ENCODE peak calls at places on chromosomes 13 and 19, in five cellular contexts. T is stimulated activated CD8-positive, alpha-beta memory T cell treated with anti-CD3 and anti-CD28 coated beads, Interleukin-4, amount 100 ng/mL, for 1 hour; I is NCI-H1694 treated with DMSO at 0.1 percent for 48 hours; E is iPS-NIHi11; S is T-helper 2 cell. Q is an unnamed sample.

GRCh38 chr19:602391-603301 is 13.0 kb downstream of the HCN2 start:
- DNase-seq in I (no peak), T (no peak), S (no peak), E (no peak), Q (no peak)

GRCh38 chr13:54484166-54484565 is 1455.6 kb downstream of the OLFM4 start:
- DNase-seq in S (no peak), I (no peak), T (no peak), E (no peak), Q (no peak)

GRCh38 chr19:7366701-7367420 is 18.1 kb downstream of the ARHGEF18 start:
- DNase-seq in S (peak), E (peak), I (peak), T (no peak), Q (no peak)

GRCh38 chr13:77406644-77407440 is 79.9 kb upstream of the MYCBP2 start:
- DNase-seq in I (no peak), T (no peak), S (no peak), E (no peak), Q (no peak)

GRCh38 chr13:83065136-83065535 is 817.1 kb downstream of the SLITRK1 start:
- DNase-seq in I (no peak), T (no peak), E (peak), S (no peak), Q (no peak)

GRCh38 chr19:14889994-14890393 is 4.1 kb upstream of the OR7A17 start:
- DNase-seq in E (no peak), S (no peak), I (no peak), T (no peak), Q (no peak)

GRCh38 chr13:73708393-73708985 is 425.7 kb downstream of the KLF12 start:
- DNase-seq in I (peak), E (peak), S (peak), T (no peak), Q (peak)

GRCh38 chr19:44055870-44056269 is 4.0 kb downstream of the ZNF223 start:
- DNase-seq in T (no peak), I (no peak), E (peak), S (no peak), Q (no peak)

GRCh38 chr19:38149597-38149996 is 74.4 kb downstream of the DPF1 start:
- DNase-seq in S (no peak), T (no peak), E (no peak), I (no peak), Q (no peak)

GRCh38 chr19:18790566-18791314 is at the start of gene COMP:
- DNase-seq in I (no peak), T (no peak), S (no peak), E (peak), Q (no peak)

GRCh38 chr13:20848944-20849343 is 53.6 kb downstream of the XPO4 start:
- DNase-seq in T (no peak), E (no peak), S (no peak), I (no peak), Q (no peak)

GRCh38 chr19:21568816-21569496 is 63.6 kb downstream of the ZNF429 start:
- DNase-seq in S (peak), I (no peak), T (peak), E (no peak), Q (peak)

GRCh38 chr19:29060833-29061364 is 152.1 kb downstream of the UQCRFS1 start:
- DNase-seq in T (no peak), S (no peak), E (no peak), I (no peak), Q (no peak)

GRCh38 chr13:75550159-75550567 is 572 bp downstream of the UCHL3 start:
- DNase-seq in E (peak), S (no peak), T (no peak), I (no peak), Q (no peak)

GRCh38 chr19:6772028-6772865 is at the start of gene VAV1:
- DNase-seq in E (peak), T (peak), I (no peak), S (peak), Q (peak)

GRCh38 chr19:38740932-38741331 is 3.3 kb downstream of the CAPN12 start:
- DNase-seq in I (no peak), S (no peak), E (peak), T (no peak), Q (no peak)

GRCh38 chr19:3210347-3211017 is 14.0 kb upstream of the CELF5 start:
- DNase-seq in S (peak), T (peak), I (peak), E (peak), Q (peak)

GRCh38 chr13:114087430-114087829 is 45.0 kb downstream of the RASA3 start:
- DNase-seq in I (no peak), S (no peak), E (no peak), T (no peak), Q (no peak)

GRCh38 chr19:18224525-18225354 is 1.5 kb downstream of the PDE4C start:
- DNase-seq in I (peak), T (peak), S (peak), E (peak), Q (peak)

GRCh38 chr13:27923794-27924528 is 4.2 kb downstream of the PDX1 start:
- DNase-seq in S (peak), I (no peak), T (no peak), E (no peak), Q (no peak)

GRCh38 chr13:43684947-43685725 is 101.6 kb downstream of the ENOX1 start:
- DNase-seq in S (no peak), E (no peak), I (no peak), T (no peak), Q (no peak)

GRCh38 chr19:47381121-47381520 is 32.0 kb downstream of the DHX34 start:
- DNase-seq in T (no peak), I (no peak), E (no peak), S (no peak), Q (no peak)

GRCh38 chr19:57267294-57267693 is 13.0 kb upstream of the ZNF460 start:
- DNase-seq in S (no peak), T (no peak), E (no peak), I (no peak), Q (no peak)

GRCh38 chr13:103130681-103131210 is 64.5 kb upstream of the SLC10A2 start:
- DNase-seq in S (no peak), I (no peak), T (no peak), E (no peak), Q (no peak)

GRCh38 chr13:94859812-94860210 is 147.5 kb upstream of the SOX21 start:
- DNase-seq in I (no peak), S (no peak), E (no peak), T (no peak), Q (no peak)

GRCh38 chr13:113579686-113580085 is 4.9 kb upstream of the TFDP1 start:
- DNase-seq in I (no peak), E (no peak), S (no peak), T (no peak), Q (no peak)

GRCh38 chr13:73492811-73493210 is 434.0 kb downstream of the KLF5 start:
- DNase-seq in I (no peak), T (no peak), E (no peak), S (no peak), Q (no peak)

GRCh38 chr19:57192993-57193392 is 1.7 kb downstream of the ZNF264 start:
- DNase-seq in I (no peak), E (no peak), T (no peak), S (peak), Q (no peak)

GRCh38 chr19:19602136-19602712 is 16.3 kb downstream of the PBX4 start:
- DNase-seq in I (no peak), S (peak), T (no peak), E (no peak), Q (peak)

GRCh38 chr19:18173054-18173571 is 500 bp upstream of the IFI30 start:
- DNase-seq in T (no peak), S (no peak), I (no peak), E (no peak), Q (no peak)

GRCh38 chr19:8340341-8341096 is 2.5 kb downstream of the KANK3 start:
- DNase-seq in I (no peak), T (no peak), E (peak), S (no peak), Q (no peak)

GRCh38 chr13:97911311-97912138 is 42.0 kb upstream of the IPO5 start:
- DNase-seq in E (peak), S (peak), T (no peak), I (no peak), Q (no peak)

GRCh38 chr13:84649853-84650252 is 767.6 kb upstream of the SLITRK1 start:
- DNase-seq in I (no peak), E (no peak), S (no peak), T (no peak), Q (no peak)

GRCh38 chr19:51089786-51090185 is 7.1 kb upstream of the KLK14 start:
- DNase-seq in T (no peak), E (no peak), I (no peak), S (no peak), Q (no peak)

GRCh38 chr13:91719033-91719432 is 320.6 kb downstream of the GPC5 start:
- DNase-seq in E (peak), S (no peak), I (no peak), T (no peak), Q (no peak)

GRCh38 chr13:94160875-94161274 is 318.6 kb downstream of the DCT start:
- DNase-seq in T (no peak), I (no peak), E (no peak), S (no peak), Q (no peak)

GRCh38 chr13:97258801-97259200 is 36.7 kb downstream of the MBNL2 start:
- DNase-seq in T (no peak), I (no peak), S (no peak), E (no peak), Q (no peak)